ENCODE peak calls at places on chromosomes 4 and X, in six cellular contexts. Q is GM23338, V is HCT116, O is hepatocyte, F is PC-3, X is neural progenitor cell. L is an unnamed sample.

GRCh38 chr4:40621592-40622512 is 7.8 kb downstream of the RBM47 start:
- DNase-seq in X (no peak), Q (peak; percentile 72), V (peak; percentile 79), F (peak; percentile 86), O (peak; percentile 79), L (peak; percentile 97)

GRCh38 chrX:40684092-40684491 is 36.7 kb upstream of the CXorf38 start:
- DNase-seq in V (no peak), Q (no peak), F (no peak), O (no peak), X (peak; percentile 59), L (no peak)

GRCh38 chr4:99201687-99202086 is 17.4 kb downstream of the ADH6 start:
- DNase-seq in F (no peak), V (no peak), O (no peak), Q (no peak), X (no peak), L (peak; percentile 53)

GRCh38 chr4:77773101-77773500 is 46.1 kb downstream of the CNOT6L start:
- DNase-seq in O (no peak), F (no peak), V (no peak), X (no peak), Q (no peak), L (peak; percentile 47)

GRCh38 chr4:152273343-152273742 is 262.5 kb downstream of the FBXW7 start:
- DNase-seq in O (no peak), F (peak; percentile 60), V (no peak), X (no peak), Q (no peak), L (peak; percentile 80)

GRCh38 chr4:169791064-169791463 is 33.3 kb upstream of the HPF1 start:
- DNase-seq in O (no peak), Q (no peak), F (no peak), X (no peak), V (no peak), L (peak; percentile 22)

GRCh38 chr4:114364857-114365256 is 233.8 kb upstream of the UGT8 start:
- DNase-seq in F (no peak), Q (peak; percentile 47), V (no peak), O (no peak), X (no peak), L (peak; percentile 79)

GRCh38 chr4:98747659-98748091 is 89.3 kb upstream of the TSPAN5 start:
- DNase-seq in V (peak; percentile 34), F (no peak), X (peak; percentile 84), Q (peak; percentile 9), O (peak; percentile 27), L (no peak)

GRCh38 chrX:131725001-131725654 is 181.3 kb downstream of the OR13H1 start:
- DNase-seq in O (no peak), V (no peak), F (no peak), Q (no peak), X (no peak), L (no peak)

DNA sequence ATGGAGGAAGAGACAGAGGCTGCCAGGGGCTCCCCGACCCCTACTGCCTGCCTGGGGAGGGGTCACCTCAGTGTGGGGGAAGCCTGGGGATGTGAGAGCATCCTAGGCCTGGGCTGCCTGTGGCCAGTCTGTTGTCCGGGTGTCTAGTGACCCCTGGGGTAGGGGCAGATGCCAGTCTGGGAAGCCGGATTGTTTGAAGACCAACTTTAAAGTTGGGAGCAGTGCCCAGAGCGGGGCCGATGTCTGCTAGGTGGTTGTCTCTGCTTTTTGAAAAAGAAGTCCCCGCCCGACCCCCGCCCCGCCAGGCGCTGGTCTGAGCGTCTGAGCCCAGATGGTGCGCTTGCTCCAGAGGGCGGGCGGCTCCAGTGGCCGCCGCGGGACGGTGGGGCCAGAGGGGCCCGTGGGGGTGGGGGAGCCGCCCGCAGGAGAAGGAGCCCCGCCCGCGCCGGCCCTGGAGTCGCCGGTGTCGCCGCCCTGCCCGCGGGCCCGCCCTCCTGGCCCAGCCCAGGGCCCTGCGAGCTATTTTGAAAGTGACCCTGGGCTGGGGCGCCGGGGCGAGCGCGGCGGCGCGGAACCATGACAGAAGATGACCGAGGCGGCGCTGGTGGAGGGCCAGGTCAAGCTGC is at the start of gene DOK7:
- DNase-seq in X (peak; percentile 71), Q (peak; percentile 63), O (peak; percentile 54), V (no peak), F (no peak), L (peak; percentile 17)
- H3K4me3 ChIP-seq in X (peak within 1 kb of the TSS; percentile 49), Q (peak within 1 kb of the TSS; percentile 49), O (no peak within 1 kb of the TSS), V (peak within 1 kb of the TSS; percentile 23), F (peak within 1 kb of the TSS; percentile 43), L (peak within 1 kb of the TSS; percentile 51)

GRCh38 chr4:84481077-84481878 is 17.8 kb downstream of the NKX6-1 start:
- DNase-seq in Q (peak; percentile 52), X (peak; percentile 63), O (no peak), V (no peak), F (no peak), L (no peak)
- TF ChIP-seq EZH2 in Q (peak; percentile 90), X (peak; percentile 94), O (peak; percentile 94), V (no peak), F (no peak), L (peak; percentile 87)

DNA sequence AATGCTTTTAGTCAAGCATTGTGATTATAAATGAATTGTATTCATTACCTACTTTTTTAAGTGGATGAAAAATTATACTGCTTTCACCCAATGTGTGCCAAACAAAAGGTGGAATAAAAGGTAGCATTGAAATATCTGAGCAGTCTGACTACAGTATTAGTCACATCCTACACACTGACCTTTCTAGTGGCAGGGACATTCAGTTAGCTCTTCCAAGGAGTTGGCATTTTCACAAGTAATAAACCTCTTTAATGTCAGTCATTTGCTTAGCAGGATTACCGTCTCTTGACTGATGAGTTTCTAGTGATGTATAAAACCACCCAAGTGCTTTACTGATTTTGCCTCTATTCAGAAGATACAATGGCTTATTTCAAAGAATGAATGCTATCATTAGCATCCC is 687.9 kb downstream of the ARAP2 start:
- DNase-seq in Q (no peak), X (no peak), V (peak; percentile 64), O (no peak), F (peak; percentile 73), L (no peak)
- TF ChIP-seq EZH2phosphoT487 in Q (no peak), X (no peak), V (no peak), O (no peak), F (no peak), L (no peak)

DNA sequence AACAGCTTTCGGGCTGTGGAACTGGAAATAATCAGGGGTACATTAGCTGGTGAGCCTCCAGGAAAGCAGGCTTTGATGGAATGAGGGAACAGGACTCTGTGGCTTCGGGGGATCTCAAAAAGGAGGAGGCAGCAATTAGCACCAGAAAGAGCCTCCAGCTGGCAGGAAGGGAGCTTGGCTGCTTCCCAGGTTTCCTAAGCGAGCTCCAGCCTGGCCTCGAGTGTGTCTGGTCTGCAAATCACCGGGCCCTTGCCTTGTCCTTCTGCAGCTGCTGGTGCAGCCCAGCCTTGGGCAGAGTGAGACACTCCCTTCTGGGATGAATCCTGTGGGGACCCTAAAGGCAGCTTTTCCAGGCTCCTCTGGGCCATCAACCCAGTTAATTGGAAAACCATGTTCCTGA is 10.7 kb upstream of the PDHA1 start:
- DNase-seq in O (peak; percentile 20), F (no peak), X (no peak), V (no peak), Q (peak; percentile 33), L (peak; percentile 10)
- H3K4me3 ChIP-seq in O (no peak overlapping the region), F (no peak overlapping the region), X (no peak overlapping the region), V (no peak overlapping the region), Q (no peak overlapping the region), L (no peak overlapping the region)

GRCh38 chr4:84582302-84582987 is 482 bp upstream of the CDS1 start:
- DNase-seq in O (peak; percentile 97), X (peak; percentile 98), F (peak; percentile 91), V (peak; percentile 81), Q (peak; percentile 97), L (peak; percentile 67)
- TF ChIP-seq EZH2 in O (no peak), X (peak; percentile 43), F (no peak), V (no peak), Q (no peak), L (no peak)

GRCh38 chrX:109902665-109903064 is 100.2 kb upstream of the TMEM164 start:
- DNase-seq in V (no peak), X (no peak), O (no peak), F (peak; percentile 33), Q (no peak), L (peak; percentile 56)
- TF ChIP-seq EZH2phosphoT487 in V (no peak), X (no peak), O (no peak), F (no peak), Q (no peak), L (no peak)

DNA sequence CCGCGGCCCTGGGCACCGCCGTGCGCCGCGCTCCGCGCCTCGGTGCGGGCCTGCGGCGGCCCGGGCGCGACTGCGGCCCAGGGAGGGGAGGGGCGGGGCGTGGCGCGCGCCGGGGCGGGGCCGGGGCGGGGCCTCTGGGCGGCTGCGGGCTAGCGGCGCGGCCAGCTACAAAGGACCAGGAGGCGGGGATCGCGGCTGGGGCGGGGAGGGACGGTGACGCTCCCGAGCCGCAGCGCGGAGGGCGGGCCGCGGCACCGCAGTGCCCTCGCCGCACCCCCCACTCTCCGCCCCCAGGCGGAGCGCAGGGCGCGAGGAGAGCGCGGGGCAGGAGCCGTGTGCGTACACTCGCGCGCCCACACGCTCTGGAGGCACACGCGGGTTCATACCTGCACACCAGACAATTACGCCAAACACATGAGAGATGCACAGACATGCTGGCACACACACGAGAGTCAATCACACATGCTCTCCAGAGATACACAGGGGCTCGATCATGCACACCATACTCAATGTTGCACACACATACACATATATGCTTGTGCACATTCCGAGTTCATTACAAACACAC is at the start of gene CRMP1:
- DNase-seq in F (no peak), Q (peak; percentile 85), X (peak; percentile 94), O (peak; percentile 51), V (no peak), L (peak; percentile 32)
- H3K4me3 ChIP-seq in F (no peak within 1 kb of the TSS), Q (peak within 1 kb of the TSS; percentile 93), X (peak within 1 kb of the TSS; percentile 42), O (no peak within 1 kb of the TSS), V (no peak within 1 kb of the TSS), L (no peak within 1 kb of the TSS)

L was measured in GM23248.